ENCODE peak calls at places on chromosomes 12 and 14, in five cellular contexts. R is H7, N is renal cortical epithelial cell, Z is heart left ventricle, B is GM03348. A is an unnamed sample.

GRCh38 chr14:34331728-34332623 is 130.1 kb downstream of the SPTSSA start:
- DNase-seq in B (peak), Z (peak), N (peak), R (peak), A (peak)

GRCh38 chr12:115895247-115895646 is 382.2 kb downstream of the MED13L start:
- DNase-seq in B (no peak), R (peak), N (no peak), Z (no peak), A (no peak)

GRCh38 chr12:47825239-47825639 is 5.5 kb upstream of the HDAC7 start:
- DNase-seq in R (peak), Z (no peak), N (peak), B (no peak), A (no peak)

GRCh38 chr12:93245543-93245942 is 132.2 kb upstream of the NUDT4 start:
- DNase-seq in B (no peak), R (peak), Z (no peak), N (no peak), A (peak)

GRCh38 chr12:111291357-111291756 is 77.5 kb downstream of the PHETA1 start:
- DNase-seq in B (no peak), N (no peak), R (no peak), Z (no peak), A (no peak)

GRCh38 chr12:52006726-52007157 is at the start of gene TAMALIN:
- DNase-seq in Z (peak), R (peak), N (no peak), B (peak), A (peak)

GRCh38 chr12:67991158-67991557 is 1.9 kb downstream of the IFNG-AS1 start:
- DNase-seq in Z (no peak), B (no peak), R (no peak), N (no peak), A (peak)

GRCh38 chr14:105144231-105144665 is 24.3 kb downstream of the JAG2 start:
- DNase-seq in Z (peak), B (no peak), N (no peak), R (no peak), A (peak)

GRCh38 chr12:106074706-106075392 is 63.9 kb downstream of the NUAK1 start:
- DNase-seq in B (no peak), R (no peak), N (peak), Z (no peak), A (no peak)

GRCh38 chr12:123388218-123388947 is 4.5 kb downstream of the KMT5A start:
- DNase-seq in B (peak), N (no peak), R (peak), Z (peak), A (peak)

GRCh38 chr12:124388679-124389536 is 94.0 kb downstream of the RFLNA start:
- DNase-seq in N (peak), B (peak), Z (peak), R (peak), A (peak)

GRCh38 chr12:49367381-49368239 is at the start of gene SPATS2:
- DNase-seq in Z (peak), R (no peak), B (peak), N (no peak), A (peak)

GRCh38 chr12:116295327-116296263 is 18.1 kb upstream of the MED13L start:
- DNase-seq in Z (no peak), B (peak), R (no peak), N (no peak), A (no peak)

GRCh38 chr12:101642115-101643067 is 47.6 kb downstream of the MYBPC1 start:
- DNase-seq in Z (no peak), R (peak), B (no peak), N (peak), A (peak)

GRCh38 chr14:53190938-53191337 is 37.8 kb upstream of the DDHD1 start:
- DNase-seq in R (no peak), Z (no peak), B (no peak), N (peak), A (no peak)

GRCh38 chr14:90487031-90487430 is 90.2 kb downstream of the CALM1 start:
- DNase-seq in Z (no peak), N (no peak), R (peak), B (no peak), A (peak)

GRCh38 chr12:67885370-67886169 is 103.7 kb upstream of the IFNG-AS1 start:
- DNase-seq in N (peak), B (peak), R (no peak), Z (no peak), A (no peak)

GRCh38 chr14:50560929-50561280 is 960 bp downstream of the ATL1 start:
- DNase-seq in Z (peak), B (peak), R (peak), N (peak), A (peak)

GRCh38 chr12:8018666-8019581 is 13.6 kb upstream of the FOXJ2 start:
- DNase-seq in B (peak), Z (no peak), N (no peak), R (peak), A (no peak)

GRCh38 chr12:92255741-92256140 is 110.1 kb upstream of the BTG1 start:
- DNase-seq in B (no peak), N (no peak), R (no peak), Z (no peak), A (no peak)

GRCh38 chr14:73787760-73788508 is 63.7 kb upstream of the PTGR2 start:
- DNase-seq in R (no peak), N (peak), B (no peak), Z (no peak), A (no peak)

GRCh38 chr14:69483765-69484443 is 624 bp upstream of the PLEKHD1 start:
- DNase-seq in R (peak), B (peak), N (no peak), Z (peak), A (peak)

GRCh38 chr12:87383705-87384104 is 645.5 kb downstream of the C12orf50 start:
- DNase-seq in R (no peak), B (no peak), N (peak), Z (no peak), A (no peak)

GRCh38 chr14:22651586-22651985 is 7.4 kb upstream of the OR6J1 start:
- DNase-seq in B (no peak), N (no peak), R (no peak), Z (no peak), A (no peak)

GRCh38 chr12:76450690-76451089 is 102.5 kb upstream of the BBS10 start:
- DNase-seq in B (peak), N (peak), Z (no peak), R (no peak), A (no peak)

A was measured in left colon.